ENCODE peak calls at places on chromosome 20, in four cellular contexts. E, A, D and Q are unnamed samples.

GRCh38 chr20:61937963-61938838 is 127.5 kb downstream of the TAF4 start:
- DNase-seq in E (peak; percentile 33), D (no peak), A (no peak), Q (peak; percentile 84)

GRCh38 chr20:46268662-46269061 is 39.6 kb downstream of the CDH22 start:
- DNase-seq in D (no peak), A (no peak), E (no peak), Q (no peak)

GRCh38 chr20:62800314-62801259 is 4.0 kb upstream of the OGFR start:
- DNase-seq in A (no peak), E (no peak), D (no peak), Q (no peak)

GRCh38 chr20:10523438-10523837 is 88.3 kb downstream of the SLX4IP start:
- DNase-seq in E (no peak), A (no peak), D (no peak), Q (no peak)

GRCh38 chr20:11144114-11144513 is 470.3 kb upstream of the JAG1 start:
- DNase-seq in A (no peak), E (no peak), D (no peak), Q (no peak)

GRCh38 chr20:13251556-13251955 is 30.5 kb downstream of the ISM1 start:
- DNase-seq in A (no peak), D (no peak), E (no peak), Q (no peak)

GRCh38 chr20:57654363-57654997 is 34.3 kb upstream of the ZBP1 start:
- DNase-seq in D (no peak), A (peak; percentile 41), E (peak; percentile 49), Q (peak; percentile 78)

GRCh38 chr20:1877604-1878195 is 17.5 kb upstream of the SIRPA start:
- DNase-seq in E (no peak), A (no peak), D (no peak), Q (no peak)

GRCh38 chr20:62642666-62643520 is 590 bp downstream of the SLCO4A1 start:
- DNase-seq in D (peak; percentile 50), E (no peak), A (no peak), Q (no peak)

GRCh38 chr20:57716202-57716601 is 6.4 kb upstream of the PMEPA1 start:
- DNase-seq in D (no peak), E (no peak), A (no peak), Q (no peak)

GRCh38 chr20:37337208-37337955 is 8.6 kb upstream of the SRC start:
- DNase-seq in E (peak; percentile 3), A (no peak), D (no peak), Q (no peak)

GRCh38 chr20:58389324-58389967 is 417 bp downstream of the VAPB start:
- DNase-seq in E (no peak), A (no peak), D (peak; percentile 42), Q (no peak)

GRCh38 chr20:59822291-59823029 is 111.0 kb downstream of the SYCP2 start:
- DNase-seq in E (no peak), D (no peak), A (peak; percentile 7), Q (peak; percentile 83)

GRCh38 chr20:5811746-5812145 is 61.5 kb downstream of the SHLD1 start:
- DNase-seq in A (no peak), E (no peak), D (no peak), Q (no peak)

GRCh38 chr20:3751664-3752385 is 15.7 kb downstream of the ADISSP start:
- DNase-seq in E (peak; percentile 82), A (no peak), D (no peak), Q (no peak)

GRCh38 chr20:15656124-15656523 is 917.1 kb downstream of the KIF16B start:
- DNase-seq in D (peak; percentile 83), E (no peak), A (no peak), Q (no peak)

GRCh38 chr20:34365765-34366213 is 2.7 kb downstream of the ITCH start:
- DNase-seq in D (no peak), E (no peak), A (no peak), Q (peak; percentile 47)

GRCh38 chr20:37394543-37395410 is 48.8 kb downstream of the SRC start:
- DNase-seq in D (no peak), E (peak; percentile 40), A (no peak), Q (peak; percentile 99)

GRCh38 chr20:63025534-63026331 is 19.0 kb upstream of the BHLHE23 start:
- DNase-seq in A (peak; percentile 20), D (no peak), E (peak; percentile 60), Q (peak; percentile 86)

GRCh38 chr20:63626424-63627128 is at the start of gene GMEB2:
- DNase-seq in E (peak; percentile 83), D (no peak), A (peak; percentile 77), Q (peak; percentile 90)

GRCh38 chr20:42641886-42642285 is 547.8 kb downstream of the PTPRT start:
- DNase-seq in A (no peak), D (no peak), E (no peak), Q (no peak)

GRCh38 chr20:3716195-3716834 is 3.9 kb upstream of the SIGLEC1 start:
- DNase-seq in D (no peak), A (peak; percentile 43), E (peak; percentile 46), Q (no peak)

GRCh38 chr20:38610521-38610920 is 8.9 kb downstream of the ARHGAP40 start:
- DNase-seq in A (no peak), D (peak; percentile 94), E (no peak), Q (no peak)

DNA sequence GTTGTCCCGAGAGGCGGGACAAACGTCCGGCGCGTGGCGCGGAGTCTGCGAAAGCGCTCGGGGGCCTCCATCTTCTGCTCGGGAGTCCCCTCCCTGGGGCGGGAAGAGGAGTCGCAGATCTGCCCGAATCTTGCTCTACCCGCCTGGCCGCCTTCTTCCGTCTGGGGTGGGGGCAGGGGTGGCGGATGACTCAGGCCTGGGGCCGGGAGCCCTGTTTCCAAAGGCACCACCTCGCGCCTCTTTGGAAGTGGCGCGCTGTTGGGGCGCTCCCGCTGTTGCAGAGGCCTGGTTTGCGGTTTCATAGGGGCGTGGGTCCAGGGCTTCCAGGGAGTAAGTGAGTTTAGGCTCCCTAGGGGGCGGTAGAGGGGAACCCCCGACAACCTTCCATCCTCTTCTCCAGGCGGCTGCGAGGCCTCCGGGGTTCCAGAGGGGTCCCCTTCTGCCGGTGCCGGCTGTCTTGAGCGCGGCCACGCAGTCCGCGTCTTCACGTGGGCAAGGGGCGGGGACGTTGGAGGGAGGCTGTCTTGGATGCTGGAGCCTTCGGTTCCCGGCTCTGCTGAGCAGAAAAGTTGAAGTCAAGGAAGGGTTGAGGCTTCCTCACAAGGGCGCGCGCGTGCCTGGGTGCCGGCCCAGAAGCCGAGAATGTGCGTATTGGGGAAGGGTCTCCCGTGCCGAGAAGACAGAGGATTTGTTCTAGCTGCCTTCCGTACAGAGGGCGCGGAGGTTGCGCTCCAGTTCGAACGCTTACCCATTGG is 2.6 kb upstream of the TFAP2C start:
- DNase-seq in A (no peak), D (peak; percentile 86), E (no peak), Q (peak; percentile 80)
- TF ChIP-seq CTCF in A (no peak), D (peak; percentile 79), E (peak; percentile 16), Q (peak; percentile 60)

DNA sequence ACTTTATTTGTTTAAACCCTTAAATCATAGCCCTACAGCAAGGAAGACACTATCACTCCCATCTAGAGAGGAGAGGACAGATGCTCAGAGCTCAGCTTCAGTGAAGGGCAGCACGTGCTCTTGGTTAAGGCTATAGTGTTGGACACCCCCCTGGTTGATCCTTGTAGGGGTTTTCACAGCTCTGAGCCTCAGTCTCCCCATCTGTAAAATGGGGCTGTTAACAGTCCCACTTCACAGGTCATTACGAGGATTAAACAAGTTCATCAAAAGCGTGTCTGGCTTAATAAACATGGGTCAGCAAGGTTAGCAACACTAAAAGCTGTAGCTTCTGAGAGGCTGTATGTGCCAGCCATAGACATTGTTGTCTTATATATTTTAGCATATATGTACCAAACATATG is 82.4 kb downstream of the NFATC2 start:
- DNase-seq in A (no peak), E (no peak), D (no peak), Q (peak; percentile 34)
- H3K4me1 ChIP-seq in A (peaks cover 13% of the 10 kb centered on the region), E (peaks cover 14% of the 10 kb centered on the region), D (peaks cover 26% of the 10 kb centered on the region), Q (peaks cover 15% of the 10 kb centered on the region)

GRCh38 chr20:17969884-17970409 is 1.1 kb downstream of the MGME1 start:
- DNase-seq in D (peak; percentile 61), A (no peak), E (peak; percentile 60), Q (no peak)
- TF ChIP-seq CTCF in D (no peak), A (no peak), E (no peak), Q (no peak)

DNA sequence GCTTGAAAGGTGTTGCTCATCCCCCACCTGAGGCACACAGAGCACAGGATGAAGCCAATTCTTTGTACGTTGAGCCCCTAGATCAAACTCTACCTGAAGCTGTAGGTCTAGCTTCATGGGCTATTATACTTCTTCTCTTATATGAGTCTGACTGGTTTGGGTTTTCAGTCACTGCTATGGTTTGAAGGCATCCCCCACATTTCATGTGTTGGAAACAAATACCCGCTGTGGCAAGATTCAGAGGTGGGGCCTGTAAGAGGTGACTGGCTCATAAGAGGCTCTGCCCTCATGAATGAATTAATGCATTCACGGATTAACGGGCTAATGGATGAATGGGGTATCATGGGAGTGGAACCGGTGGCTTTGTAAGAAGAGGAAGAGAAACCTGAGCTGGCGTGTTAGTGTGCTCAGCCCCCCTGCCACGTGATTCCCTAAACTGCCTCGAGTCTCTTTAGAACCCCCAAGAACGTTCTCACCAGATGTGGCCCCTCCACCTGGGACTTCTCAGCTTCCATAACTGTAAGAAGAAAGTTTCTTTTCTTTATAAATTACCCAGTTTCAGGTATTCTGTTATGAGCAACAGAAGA is 39.2 kb downstream of the PREX1 start:
- DNase-seq in D (peak; percentile 19), A (no peak), E (no peak), Q (no peak)
- H3K4me1 ChIP-seq in D (peaks cover 3% of the 10 kb centered on the region), A (peaks cover 12% of the 10 kb centered on the region), E (peaks cover 72% of the 10 kb centered on the region), Q (no peaks in the 10 kb centered on the region)

DNA sequence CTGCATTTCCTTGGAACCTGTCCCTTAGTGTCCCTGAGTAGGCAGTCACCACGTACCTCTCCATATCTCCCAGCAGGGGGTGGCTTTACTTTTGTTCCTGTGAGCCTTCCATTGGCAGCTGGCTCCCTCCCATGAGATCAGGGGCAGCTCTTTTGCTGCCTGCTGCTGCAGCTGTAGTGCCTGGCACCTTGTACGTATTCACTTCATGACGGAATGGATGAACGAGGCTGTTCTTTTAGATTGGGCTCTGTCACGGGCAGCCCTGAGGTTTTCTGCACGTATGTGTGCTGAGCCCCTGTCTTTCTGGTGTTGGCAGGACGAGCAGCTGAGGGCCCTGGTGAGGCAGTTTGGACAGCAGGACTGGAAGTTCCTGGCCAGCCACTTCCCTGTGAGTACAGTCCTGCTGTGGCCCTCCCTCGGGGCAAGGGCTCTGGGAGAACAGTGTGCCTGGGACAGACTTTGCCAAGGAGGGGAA is 14.6 kb downstream of the MYBL2 start:
- DNase-seq in D (no peak), E (no peak), A (no peak), Q (peak; percentile 75)
- TF ChIP-seq CTCF in D (no peak), E (no peak), A (no peak), Q (no peak)

DNA sequence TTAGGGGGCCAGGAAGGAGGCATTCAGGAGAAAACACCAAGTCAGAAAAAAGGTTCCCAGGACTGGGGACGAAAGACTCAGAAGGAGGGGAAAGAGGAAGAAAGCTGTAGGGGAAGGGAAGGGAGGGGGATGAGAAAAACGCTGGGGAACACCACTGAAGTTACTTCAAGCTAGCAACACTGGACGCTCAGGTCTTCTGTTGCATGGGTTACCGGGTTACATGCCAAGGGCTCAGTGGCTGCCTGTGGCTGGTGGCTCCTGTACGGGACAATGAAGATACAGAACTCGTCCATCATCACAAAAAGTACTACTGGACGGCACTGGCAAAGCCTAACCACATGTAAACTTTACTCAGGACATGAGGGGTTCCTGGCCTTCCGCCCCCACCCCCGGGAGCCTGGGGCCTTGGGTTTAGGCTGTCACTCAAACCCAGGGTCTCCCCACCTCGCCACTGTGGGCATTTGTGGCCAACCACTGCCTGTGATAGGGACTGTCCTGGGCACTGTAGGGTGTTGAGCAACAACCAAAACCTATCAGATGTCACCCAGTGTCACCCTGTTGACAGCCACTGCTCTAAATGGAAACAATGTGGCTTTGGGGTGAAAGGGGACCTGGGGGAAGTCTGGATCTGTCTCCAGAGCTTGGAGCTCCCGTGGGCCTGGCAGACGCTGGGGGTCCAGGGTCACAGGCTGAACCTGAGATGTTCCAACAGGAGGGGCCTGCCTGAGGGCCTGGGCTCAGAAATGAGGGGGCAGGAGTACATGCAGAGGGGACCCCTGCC is 40.3 kb upstream of the CD93 start:
- DNase-seq in E (no peak), A (no peak), D (no peak), Q (peak; percentile 35)
- H3K4me1 ChIP-seq in E (peaks cover 51% of the 10 kb centered on the region), A (no peaks in the 10 kb centered on the region), D (peaks cover 19% of the 10 kb centered on the region), Q (no peaks in the 10 kb centered on the region)

GRCh38 chr20:40612837-40613236 is 76.2 kb downstream of the MAFB start:
- DNase-seq in A (no peak), E (no peak), D (no peak), Q (no peak)
- TF ChIP-seq CTCF in A (no peak), E (no peak), D (no peak), Q (no peak)